ENCODE peak calls at places on chromosomes 5 and 9, in four cellular contexts. J, B, X and M are unnamed samples.

GRCh38 chr9:99560561-99560960 is 261.1 kb upstream of the NR4A3 start:
- DNase-seq in J (no peak), B (no peak), X (no peak), M (no peak)

GRCh38 chr9:35756275-35756742 is 2.2 kb upstream of the MSMP start:
- DNase-seq in J (no peak), B (no peak), X (no peak), M (peak)

GRCh38 chr5:169728-170094 is 21.6 kb upstream of the LRRC14B start:
- DNase-seq in J (no peak), B (no peak), X (no peak), M (no peak)

GRCh38 chr5:62578540-62578939 is at the start of gene LRRC70:
- DNase-seq in J (no peak), B (peak), X (no peak), M (no peak)

GRCh38 chr9:95268681-95269080 is 48.8 kb downstream of the FANCC start:
- DNase-seq in J (peak), B (peak), X (no peak), M (no peak)

GRCh38 chr5:99815-100214 is 7.8 kb downstream of the PLEKHG4B start:
- DNase-seq in J (no peak), B (no peak), X (no peak), M (no peak)

GRCh38 chr5:126599499-126599898 is 1.2 kb upstream of the PHAX start:
- DNase-seq in J (no peak), B (no peak), X (no peak), M (no peak)

GRCh38 chr5:153893809-153894208 is 144.9 kb downstream of the FAM114A2 start:
- DNase-seq in J (no peak), B (no peak), X (no peak), M (no peak)

GRCh38 chr9:81759680-81760215 is 70.4 kb upstream of the TLE1 start:
- DNase-seq in J (peak), B (peak), X (no peak), M (no peak)

GRCh38 chr9:121609845-121610637 is 41.4 kb upstream of the DAB2IP start:
- DNase-seq in J (no peak), B (peak), X (peak), M (no peak)

GRCh38 chr5:1793301-1793740 is 6.3 kb downstream of the MRPL36 start:
- DNase-seq in J (no peak), B (peak), X (no peak), M (no peak)

GRCh38 chr5:145903113-145903512 is 30.3 kb upstream of the GRXCR2 start:
- DNase-seq in J (no peak), B (no peak), X (no peak), M (no peak)

GRCh38 chr9:16704489-16705111 is 165.9 kb downstream of the BNC2 start:
- DNase-seq in J (no peak), B (peak), X (peak), M (peak)